ENCODE peak calls at places on chromosomes 2 and 18, in eight cellular contexts. C, K, G, Y, T, R, M and X are unnamed samples.

GRCh38 chr2:200447139-200447855 is 62.6 kb downstream of the KCTD18 start:
- DNase-seq in C (no peak), K (no peak), G (no peak), Y (no peak), T (no peak), R (no peak), M (no peak), X (no peak)

GRCh38 chr2:16223481-16224177 is 283.3 kb downstream of the MYCN start:
- DNase-seq in C (no peak), K (no peak), G (no peak), Y (no peak), T (no peak), R (no peak), M (no peak), X (no peak)

GRCh38 chr2:5914831-5915611 is 222.8 kb downstream of the SOX11 start:
- DNase-seq in C (no peak), K (no peak), G (no peak), Y (no peak), T (no peak), R (no peak), M (peak; percentile 73), X (no peak)

GRCh38 chr2:219090436-219090835 is 29.7 kb upstream of the IHH start:
- DNase-seq in C (no peak), K (no peak), G (no peak), Y (no peak), T (no peak), R (no peak), M (no peak), X (no peak)

GRCh38 chr2:200380833-200381542 is 74.5 kb downstream of the SPATS2L start:
- DNase-seq in C (no peak), K (no peak), G (no peak), Y (no peak), T (no peak), R (no peak), M (no peak), X (no peak)

GRCh38 chr2:151334082-151334815 is 23.1 kb upstream of the TNFAIP6 start:
- DNase-seq in C (no peak), K (no peak), G (no peak), Y (peak; percentile 15), T (no peak), R (no peak), M (no peak), X (no peak)

GRCh38 chr2:65277791-65278449 is 50.3 kb downstream of the ACTR2 start:
- DNase-seq in C (no peak), K (no peak), G (no peak), Y (no peak), T (no peak), R (no peak), M (no peak), X (no peak)

GRCh38 chr2:28137221-28137620 is 246.7 kb downstream of the BABAM2 start:
- DNase-seq in C (no peak), K (no peak), G (no peak), Y (no peak), T (peak; percentile 63), R (no peak), M (no peak), X (peak; percentile 51)

GRCh38 chr18:12608292-12608691 is 49.6 kb downstream of the SPIRE1 start:
- DNase-seq in C (no peak), K (no peak), G (no peak), Y (no peak), T (no peak), R (no peak), M (no peak), X (no peak)

GRCh38 chr2:194304191-194304590 is 1352.8 kb upstream of the SLC39A10 start:
- DNase-seq in C (no peak), K (no peak), G (no peak), Y (no peak), T (no peak), R (no peak), M (no peak), X (no peak)

GRCh38 chr2:176096986-176097819 is 2.4 kb upstream of the HOXD12 start:
- DNase-seq in C (peak; percentile 77), K (peak; percentile 76), G (peak; percentile 70), Y (peak; percentile 86), T (peak; percentile 74), R (peak; percentile 42), M (peak; percentile 66), X (peak; percentile 65)

GRCh38 chr18:26307161-26307773 is 81.0 kb downstream of the TAF4B start:
- DNase-seq in C (no peak), K (no peak), G (no peak), Y (peak; percentile 56), T (peak; percentile 58), R (no peak), M (peak; percentile 60), X (no peak)

GRCh38 chr2:73034661-73035374 is 36.7 kb downstream of the SFXN5 start:
- DNase-seq in C (no peak), K (no peak), G (peak; percentile 52), Y (no peak), T (no peak), R (no peak), M (no peak), X (no peak)

GRCh38 chr2:158922610-158923009 is 45.8 kb upstream of the TANC1 start:
- DNase-seq in C (no peak), K (no peak), G (no peak), Y (no peak), T (no peak), R (no peak), M (no peak), X (no peak)

GRCh38 chr2:80022018-80022417 is 282.5 kb downstream of the LRRTM1 start:
- DNase-seq in C (no peak), K (no peak), G (no peak), Y (no peak), T (no peak), R (no peak), M (no peak), X (no peak)

GRCh38 chr2:127118467-127118866 is 11.5 kb upstream of the BIN1 start:
- DNase-seq in C (no peak), K (no peak), G (no peak), Y (no peak), T (peak; percentile 20), R (no peak), M (no peak), X (no peak)

GRCh38 chr2:96895709-96896651 is 26.1 kb upstream of the SEMA4C start:
- DNase-seq in C (no peak), K (peak; percentile 65), G (no peak), Y (peak; percentile 63), T (no peak), R (no peak), M (no peak), X (no peak)

DNA sequence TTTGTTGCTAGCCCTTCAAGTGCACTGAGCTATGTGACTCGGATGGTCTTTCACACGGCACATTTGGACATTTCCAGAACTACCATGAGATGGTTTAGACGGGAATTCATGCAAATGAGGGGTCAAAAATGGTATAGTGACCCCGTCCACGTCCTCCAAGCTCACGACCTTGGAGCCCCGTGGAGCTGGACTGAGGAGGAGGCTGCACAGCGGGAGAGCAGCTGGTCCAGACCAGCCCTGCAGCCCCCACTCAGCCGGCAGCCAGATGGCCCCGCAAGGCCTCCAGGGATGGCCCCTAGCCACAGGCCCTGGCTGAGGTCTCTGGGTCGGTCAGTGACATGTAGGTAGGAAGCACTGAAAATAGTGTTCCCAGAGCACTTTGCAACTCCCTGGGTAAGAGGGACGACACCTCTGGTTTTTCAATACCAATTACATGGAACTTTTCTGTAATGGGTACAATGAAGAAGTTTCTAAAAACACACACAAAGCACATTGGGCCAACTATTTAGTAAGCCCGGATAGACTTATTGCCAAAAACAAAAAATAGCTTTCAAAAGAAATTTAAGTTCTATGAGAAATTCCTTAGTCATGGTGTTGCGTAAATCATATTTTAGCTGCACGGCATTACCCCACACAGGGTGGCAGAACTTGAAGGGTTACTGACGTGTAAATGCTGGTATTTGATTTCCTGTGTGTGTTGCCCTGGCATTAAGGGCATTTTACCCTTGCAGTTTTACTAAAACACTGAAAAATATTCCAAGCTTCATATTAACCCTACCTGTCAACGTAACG is 88.8 kb downstream of the EPAS1 start:
- DNase-seq in C (peak; percentile 79), K (no peak), G (no peak), Y (no peak), T (peak; percentile 38), R (no peak), M (no peak), X (no peak)
- TF ChIP-seq CTCF in C (no peak), K (no peak), G (no peak), Y (no peak), T (no peak), R (no peak), M (no peak), X (no peak)

DNA sequence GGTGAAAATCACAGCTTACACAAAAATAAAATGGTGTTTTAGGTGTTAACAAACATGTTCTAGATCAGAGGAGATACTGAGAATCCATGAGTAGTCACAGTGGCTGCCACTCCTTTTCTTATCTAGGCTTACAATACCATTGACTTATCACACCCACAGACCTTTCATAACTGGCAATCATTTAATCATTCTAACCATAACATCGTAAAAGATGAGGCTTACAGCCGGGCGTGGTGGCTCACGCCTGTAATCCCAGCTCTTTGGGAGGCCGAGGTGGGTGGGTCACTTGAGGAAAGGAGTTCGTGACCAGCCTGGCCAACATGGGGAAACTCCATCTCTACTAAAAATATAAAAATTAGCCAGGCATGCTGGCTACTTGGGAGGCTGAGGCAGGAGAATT is 18.8 kb upstream of the SERPINB5 start:
- DNase-seq in C (no peak), K (no peak), G (no peak), Y (no peak), T (no peak), R (no peak), M (no peak), X (no peak)
- TF ChIP-seq CTCF in C (no peak), K (no peak), G (no peak), Y (no peak), T (no peak), R (no peak), M (no peak), X (no peak)

GRCh38 chr2:197075754-197076337 is 149.3 kb upstream of the PGAP1 start:
- DNase-seq in C (no peak), K (no peak), G (no peak), Y (no peak), T (no peak), R (no peak), M (peak; percentile 27), X (no peak)
- TF ChIP-seq CTCF in C (peak; percentile 13), K (no peak), G (peak; percentile 28), Y (peak; percentile 61), T (no peak), R (no peak), M (peak; percentile 57), X (no peak)

GRCh38 chr2:134774074-134774742 is 55.4 kb upstream of the TMEM163 start:
- DNase-seq in C (no peak), K (no peak), G (no peak), Y (no peak), T (peak; percentile 82), R (no peak), M (no peak), X (no peak)

GRCh38 chr2:134772493-134773169 is 53.8 kb upstream of the TMEM163 start:
- DNase-seq in C (no peak), K (no peak), G (no peak), Y (no peak), T (no peak), R (no peak), M (peak; percentile 15), X (no peak)

GRCh38 chr2:134774786-134775641 is 56.2 kb upstream of the TMEM163 start:
- DNase-seq in C (no peak), K (no peak), G (no peak), Y (peak; percentile 35), T (no peak), R (no peak), M (peak; percentile 69), X (no peak)

GRCh38 chr2:134773372-134774073 is 54.7 kb upstream of the TMEM163 start:
- DNase-seq in C (no peak), K (no peak), G (no peak), Y (no peak), T (peak; percentile 93), R (no peak), M (no peak), X (no peak)

GRCh38 chr2:134771313-134771801 is 52.6 kb upstream of the TMEM163 start:
- DNase-seq in C (no peak), K (no peak), G (no peak), Y (no peak), T (no peak), R (no peak), M (no peak), X (no peak)
- TF ChIP-seq CTCF in C (no peak), K (no peak), G (no peak), Y (no peak), T (no peak), R (no peak), M (no peak), X (no peak)